ENCODE peak calls at places on chromosomes 4 and X, in five cellular contexts. Q, N, K, B and O are unnamed samples. For H3K4me1, the result is how much of the 10 kb centered on the place peaks cover.

GRCh38 chr4:56627985-56628384 is 53.1 kb downstream of the HOPX start:
- DNase-seq in Q (no peak), N (no peak), K (no peak), B (peak), O (no peak)

GRCh38 chr4:139711461-139711860 is 45.8 kb downstream of the MGST2 start:
- DNase-seq in Q (no peak), N (no peak), K (no peak), B (peak), O (no peak)

GRCh38 chrX:34734383-34734782 is 77.3 kb upstream of the TMEM47 start:
- DNase-seq in Q (no peak), N (no peak), K (no peak), B (peak), O (no peak)

GRCh38 chr4:52701207-52701606 is 42.1 kb upstream of the USP46 start:
- DNase-seq in Q (no peak), N (no peak), K (no peak), B (no peak), O (no peak)

GRCh38 chrX:14026121-14026520 is 3.6 kb downstream of the GEMIN8 start:
- DNase-seq in Q (no peak), N (no peak), K (no peak), B (no peak), O (no peak)

GRCh38 chr4:152535236-152535902 is 523 bp downstream of the FBXW7 start:
- DNase-seq in Q (peak), N (no peak), K (no peak), B (no peak), O (peak)

GRCh38 chr4:84750260-84750955 is 167.5 kb downstream of the CDS1 start:
- DNase-seq in Q (no peak), N (no peak), K (no peak), B (peak), O (no peak)

GRCh38 chrX:39195156-39195555 is 393.9 kb downstream of the MID1IP1 start:
- DNase-seq in Q (no peak), N (peak), K (no peak), B (no peak), O (no peak)

GRCh38 chrX:65874765-65875164 is 165.1 kb downstream of the VSIG4 start:
- DNase-seq in Q (no peak), N (no peak), K (no peak), B (no peak), O (no peak)

GRCh38 chrX:136147966-136148365 is 633 bp downstream of the FHL1 start:
- DNase-seq in Q (no peak), N (no peak), K (no peak), B (no peak), O (no peak)

GRCh38 chr4:174437756-174438155 is 84.5 kb downstream of the HPGD start:
- DNase-seq in Q (no peak), N (no peak), K (no peak), B (no peak), O (no peak)

GRCh38 chrX:130330706-130331105 is 9.0 kb upstream of the SLC25A14 start:
- DNase-seq in Q (peak), N (peak), K (no peak), B (peak), O (peak)

GRCh38 chr4:111793686-111794085 is 351.6 kb upstream of the FAM241A start:
- DNase-seq in Q (no peak), N (no peak), K (no peak), B (no peak), O (no peak)

GRCh38 chrX:119573840-119574393 is 446 bp upstream of the UBE2A start:
- DNase-seq in Q (peak), N (peak), K (no peak), B (peak), O (peak)

GRCh38 chr4:16616981-16617380 is 281.5 kb downstream of the LDB2 start:
- DNase-seq in Q (no peak), N (no peak), K (no peak), B (no peak), O (no peak)

GRCh38 chrX:15301924-15302323 is 13.5 kb downstream of the ASB11 start:
- DNase-seq in Q (peak), N (peak), K (peak), B (no peak), O (peak)

GRCh38 chr4:83569967-83570366 is 34.1 kb downstream of the GPAT3 start:
- DNase-seq in Q (no peak), N (peak), K (no peak), B (no peak), O (no peak)

GRCh38 chr4:7658297-7659204 is 223.8 kb upstream of the PSAPL1 start:
- DNase-seq in Q (no peak), N (no peak), K (no peak), B (peak), O (no peak)

GRCh38 chr4:139918591-139918990 is 235.4 kb downstream of the MAML3 start:
- DNase-seq in Q (no peak), N (no peak), K (no peak), B (peak), O (no peak)

GRCh38 chr4:90121961-90122748 is 5.0 kb upstream of the CCSER1 start:
- DNase-seq in Q (no peak), N (no peak), K (no peak), B (peak), O (no peak)

GRCh38 chrX:45749375-45749774 is 548.7 kb upstream of the DIPK2B start:
- DNase-seq in Q (no peak), N (no peak), K (no peak), B (no peak), O (no peak)
- TF ChIP-seq CTCF in Q (peak), N (no peak), K (no peak), B (peak), O (no peak)

DNA sequence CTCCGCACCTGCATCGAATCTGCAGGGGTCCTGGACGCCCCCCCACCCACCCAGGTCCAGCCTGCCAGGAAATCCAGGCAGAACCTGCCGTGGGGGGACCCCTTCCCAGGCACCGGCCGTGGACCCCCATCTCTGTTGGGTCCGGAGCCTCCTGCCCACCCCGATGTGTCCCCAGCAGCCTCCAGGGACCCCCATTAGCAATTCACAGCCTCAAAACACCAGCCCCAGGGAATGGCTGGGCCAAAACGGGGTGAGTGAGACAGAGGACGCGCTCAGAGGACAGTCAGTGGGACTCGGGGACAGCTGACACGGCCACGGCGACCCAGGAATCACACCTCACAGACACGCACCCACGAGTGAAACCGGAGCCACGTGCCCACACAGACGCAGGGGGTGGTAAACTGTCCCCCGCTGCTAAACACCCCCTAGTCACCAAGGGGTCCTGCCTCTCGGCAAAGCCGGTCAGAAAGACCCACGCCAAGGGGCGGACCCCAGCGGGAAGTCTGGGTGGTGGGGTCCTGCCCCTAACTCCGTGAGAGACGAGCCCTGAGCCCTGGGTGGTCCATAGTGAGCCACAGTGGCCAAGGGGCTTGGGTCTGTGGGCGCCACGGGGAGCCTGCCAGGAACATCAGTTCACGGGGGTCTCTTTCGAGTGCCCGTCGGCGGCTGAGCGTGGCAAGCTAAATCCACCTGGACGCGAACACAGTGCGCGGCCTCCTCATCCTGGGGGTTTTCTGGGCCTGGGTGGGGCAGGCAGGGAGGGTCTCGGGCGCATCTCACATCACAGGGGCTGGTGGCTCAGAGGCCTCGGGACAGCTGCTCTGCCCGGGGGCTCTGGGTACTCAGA is 126.5 kb upstream of the NKX1-1 start:
- DNase-seq in Q (peak), N (no peak), K (no peak), B (no peak), O (no peak)
- H3K4me3 ChIP-seq in Q (no peak), N (no peak), K (no peak), B (no peak), O (no peak)

DNA sequence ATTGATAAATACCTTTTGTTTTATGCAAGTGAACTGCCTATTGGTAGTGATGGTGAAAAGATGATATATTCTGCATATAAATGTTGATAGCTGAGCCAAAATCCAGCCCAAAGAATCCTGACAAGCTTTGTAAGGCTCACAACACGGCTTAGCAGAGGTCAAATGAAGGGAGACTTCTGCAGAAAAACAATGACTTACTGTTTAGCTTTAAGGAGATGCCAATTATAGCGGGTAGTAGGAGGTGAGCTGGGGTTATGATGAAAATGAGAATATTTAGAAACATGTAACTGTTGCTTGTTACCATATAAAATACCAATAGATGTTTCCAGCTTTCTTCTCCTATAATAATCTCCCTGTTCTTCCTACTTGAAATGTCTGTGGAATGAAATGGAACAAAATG is 97.1 kb downstream of the AFF1 start:
- DNase-seq in Q (no peak), N (no peak), K (no peak), B (no peak), O (no peak)
- H3K4me1 ChIP-seq in Q (half or more), N (half or more), K (half or more), B (under half), O (under half)

DNA sequence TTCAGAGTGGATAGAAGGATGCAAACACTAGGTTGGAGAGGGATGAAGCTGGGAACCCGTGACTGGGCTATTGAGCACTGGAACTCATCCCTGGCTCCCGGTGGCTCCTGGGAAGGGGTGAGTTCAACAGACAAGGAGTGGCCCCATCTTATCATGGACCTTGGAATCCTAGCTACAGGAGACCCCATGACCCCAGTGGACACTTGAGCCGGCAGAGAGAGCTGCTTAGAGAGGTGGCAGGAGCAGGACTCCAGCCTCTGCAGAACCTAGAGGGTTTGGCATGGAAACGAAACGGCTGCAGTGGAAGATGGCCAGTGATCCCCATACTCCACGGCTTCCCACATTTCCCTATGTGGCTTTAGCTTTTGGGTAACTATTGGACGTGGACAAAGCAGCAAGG is 205.8 kb upstream of the SPANXN1 start:
- DNase-seq in Q (no peak), N (no peak), K (no peak), B (no peak), O (no peak)
- TF ChIP-seq CTCF in Q (no peak), N (no peak), K (no peak), B (no peak), O (no peak)

GRCh38 chr4:10019521-10020051 is 1.7 kb downstream of the SLC2A9 start:
- DNase-seq in Q (no peak), N (no peak), K (no peak), B (no peak), O (no peak)
- H3K4me3 ChIP-seq in Q (peak), N (no peak), K (no peak), B (peak), O (peak)

DNA sequence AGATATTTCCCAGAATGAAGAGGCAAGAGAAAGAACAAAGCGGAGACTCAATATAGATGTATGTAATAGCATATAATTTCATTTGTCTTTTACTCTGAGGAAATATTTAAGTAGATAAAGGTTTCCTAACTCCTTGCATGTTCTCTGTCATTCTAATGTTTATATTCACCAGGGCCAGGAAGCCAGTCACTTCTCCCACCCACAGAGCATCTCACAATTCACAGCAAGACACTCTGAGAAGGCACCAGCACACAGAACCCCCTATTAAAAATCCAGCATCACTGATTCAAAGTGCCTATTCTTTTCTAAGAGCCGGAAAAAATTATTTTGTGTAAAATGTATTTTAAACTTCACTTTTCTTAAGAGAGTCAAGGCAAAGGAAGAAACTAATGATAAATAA is 927.1 kb downstream of the C4orf33 start:
- DNase-seq in Q (no peak), N (no peak), K (no peak), B (no peak), O (no peak)
- H3K4me1 ChIP-seq in Q (under half), N (under half), K (under half), B (under half), O (under half)

GRCh38 chrX:46574337-46574940 is 874 bp downstream of the CHST7 start:
- DNase-seq in Q (peak), N (no peak), K (no peak), B (peak), O (no peak)
- TF ChIP-seq CTCF in Q (no peak), N (no peak), K (no peak), B (no peak), O (no peak)

GRCh38 chrX:64395568-64395929 is 297 bp upstream of the MTMR8 start:
- DNase-seq in Q (no peak), N (no peak), K (no peak), B (no peak), O (no peak)

GRCh38 chrX:64389489-64389888 is 5.8 kb downstream of the MTMR8 start:
- DNase-seq in Q (no peak), N (no peak), K (no peak), B (no peak), O (no peak)

GRCh38 chrX:64394874-64395567 is at the start of gene MTMR8:
- DNase-seq in Q (peak), N (peak), K (peak), B (no peak), O (peak)

GRCh38 chrX:64398088-64398487 is 2.8 kb upstream of the MTMR8 start:
- DNase-seq in Q (no peak), N (no peak), K (no peak), B (no peak), O (no peak)

GRCh38 chrX:64394059-64394873 is 986 bp downstream of the MTMR8 start:
- DNase-seq in Q (no peak), N (no peak), K (no peak), B (no peak), O (no peak)
- H3K4me3 ChIP-seq in Q (peak), N (peak), K (peak), B (peak), O (peak)